ENCODE peak calls at places on chromosomes 5 and 9, in seven cellular contexts. D is EH; H is CD8-positive, alpha-beta memory T cell; E is stimulated activated naive CD4-positive, alpha-beta T cell treated with Interleukin-2 at 50 U/mL for 16 hours; P is MCF 10A; R is endothelial cell; O is hippocampal formation. A is an unnamed sample.

GRCh38 chr5:179839328-179840256 is 18.9 kb downstream of the SQSTM1 start:
- DNase-seq in H (no peak), O (no peak), E (no peak), D (no peak), P (no peak), R (no peak), A (no peak)

GRCh38 chr9:76266649-76267627 is 127.3 kb downstream of the RFK start:
- DNase-seq in H (no peak), D (no peak), O (no peak), R (no peak), P (no peak), E (no peak), A (no peak)

GRCh38 chr5:95020382-95020781 is 264.5 kb downstream of the MCTP1 start:
- DNase-seq in E (no peak), P (no peak), R (no peak), H (no peak), D (no peak), O (no peak), A (no peak)

GRCh38 chr5:31581498-31582099 is 49.5 kb downstream of the C5orf22 start:
- DNase-seq in P (peak; percentile 59), O (peak; percentile 51), H (no peak), D (peak; percentile 52), E (no peak), R (no peak), A (peak; percentile 42)

GRCh38 chr5:3124410-3124809 is 372.9 kb upstream of the IRX2 start:
- DNase-seq in D (no peak), E (no peak), O (no peak), R (no peak), P (no peak), H (no peak), A (no peak)

GRCh38 chr5:99088309-99088708 is 159.5 kb upstream of the CHD1 start:
- DNase-seq in P (no peak), D (no peak), E (no peak), H (no peak), R (no peak), O (no peak), A (no peak)

GRCh38 chr5:26569241-26569928 is 469.0 kb downstream of the CDH9 start:
- DNase-seq in R (no peak), P (no peak), H (no peak), D (no peak), E (no peak), O (no peak), A (no peak)

GRCh38 chr9:84331119-84331791 is 9.3 kb downstream of the SLC28A3 start:
- DNase-seq in P (peak; percentile 20), H (no peak), E (no peak), R (no peak), O (no peak), D (peak; percentile 18), A (no peak)

GRCh38 chr5:158234323-158235158 is 375.6 kb upstream of the CLINT1 start:
- DNase-seq in D (no peak), O (no peak), H (no peak), P (peak; percentile 49), E (no peak), R (no peak), A (peak; percentile 29)